ENCODE peak calls at places on chromosome 22, in four cellular contexts. S is lung, A is DND-41, Z is GM23338. H is an unnamed sample.

GRCh38 chr22:49051491-49052022 is 776.1 kb downstream of the BRD1 start:
- DNase-seq in S (no peak), A (no peak), Z (no peak), H (no peak)

GRCh38 chr22:32827061-32827602 is 25.6 kb downstream of the TIMP3 start:
- DNase-seq in S (no peak), A (no peak), Z (no peak), H (no peak)

GRCh38 chr22:20552450-20552894 is 45.1 kb downstream of the MED15 start:
- DNase-seq in S (no peak), A (no peak), Z (no peak), H (no peak)

GRCh38 chr22:50225200-50225969 is 19.4 kb downstream of the TUBGCP6 start:
- DNase-seq in S (no peak), A (no peak), Z (no peak), H (no peak)

GRCh38 chr22:28882545-28882877 is 861 bp upstream of the ZNRF3 start:
- DNase-seq in S (no peak), A (no peak), Z (peak; percentile 28), H (no peak)

GRCh38 chr22:20431520-20432237 is 5.9 kb downstream of the SCARF2 start:
- DNase-seq in S (no peak), A (no peak), Z (peak; percentile 43), H (no peak)

GRCh38 chr22:25564320-25564978 is at the start of gene GRK3:
- DNase-seq in S (peak; percentile 80), A (peak; percentile 80), Z (peak; percentile 75), H (peak; percentile 85)

GRCh38 chr22:30127749-30128166 is 47.5 kb downstream of the HORMAD2 start:
- DNase-seq in S (no peak), A (no peak), Z (no peak), H (no peak)

GRCh38 chr22:39818050-39818449 is 75.5 kb downstream of the ENTHD1 start:
- DNase-seq in S (no peak), A (no peak), Z (no peak), H (no peak)

GRCh38 chr22:49627217-49628181 is 200.2 kb downstream of the BRD1 start:
- DNase-seq in S (no peak), A (no peak), Z (no peak), H (no peak)

DNA sequence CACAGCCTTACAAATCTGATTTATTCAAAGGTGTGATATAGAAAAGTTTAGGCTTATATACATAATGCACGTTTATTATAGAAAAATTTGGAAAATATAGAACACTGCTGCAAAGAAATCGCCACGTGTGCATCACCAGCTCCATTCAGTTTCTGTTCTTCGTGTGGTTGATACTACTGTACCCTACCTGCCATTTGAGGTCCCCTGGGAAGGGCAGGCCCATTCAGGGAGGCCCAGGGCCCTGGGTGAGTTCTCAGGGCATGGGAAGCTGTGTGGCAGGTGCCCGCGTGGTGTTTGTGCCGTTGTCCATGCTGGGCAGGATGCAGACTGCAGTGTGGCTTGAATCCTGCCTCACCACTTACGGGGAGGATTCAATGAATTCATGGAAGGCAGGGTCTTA is 60.8 kb downstream of the TBC1D22A start:
- DNase-seq in S (no peak), A (no peak), Z (no peak), H (no peak)
- H3K4me3 ChIP-seq in S (no peak overlapping the region), A (no peak overlapping the region), Z (no peak overlapping the region), H (no peak overlapping the region)

GRCh38 chr22:46996595-46997310 is 234.3 kb downstream of the TBC1D22A start:
- DNase-seq in S (no peak), A (no peak), Z (no peak), H (no peak)
- TF ChIP-seq CTCF in S (no peak), A (peak; percentile 40), Z (peak; percentile 52), H (peak; percentile 2)

DNA sequence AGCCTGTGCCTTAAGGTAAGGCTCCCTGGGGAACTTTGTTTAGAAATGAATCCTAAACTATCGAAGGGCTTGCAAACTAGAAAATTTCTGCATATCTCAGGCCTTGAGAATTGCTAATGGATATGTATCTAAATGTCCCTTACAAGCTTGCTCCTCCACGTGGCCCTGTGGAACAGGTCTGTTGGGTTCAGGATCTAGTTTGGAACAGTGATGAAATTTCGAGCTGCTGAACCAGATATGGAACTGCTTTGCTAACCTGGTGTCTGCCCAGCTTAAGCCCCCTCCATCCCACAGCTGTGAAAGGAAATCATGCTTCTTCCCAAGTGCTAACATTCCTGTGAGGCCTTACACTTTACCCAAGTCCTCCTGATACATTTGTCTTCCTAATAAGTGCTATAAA is 11.6 kb downstream of the SREBF2 start:
- DNase-seq in S (peak; percentile 72), A (no peak), Z (no peak), H (no peak)
- H3K4me3 ChIP-seq in S (no peak overlapping the region), A (no peak overlapping the region), Z (peak overlapping the region; percentile 21), H (no peak overlapping the region)

GRCh38 chr22:23126165-23127054 is 15.4 kb downstream of the RSPH14 start:
- DNase-seq in S (no peak), A (no peak), Z (no peak), H (no peak)

GRCh38 chr22:23127788-23128187 is 14.0 kb downstream of the RSPH14 start:
- DNase-seq in S (no peak), A (no peak), Z (no peak), H (no peak)

GRCh38 chr22:23127055-23127756 is 14.6 kb downstream of the RSPH14 start:
- DNase-seq in S (no peak), A (no peak), Z (no peak), H (no peak)

GRCh38 chr22:23129149-23129548 is 12.6 kb downstream of the RSPH14 start:
- DNase-seq in S (no peak), A (no peak), Z (no peak), H (no peak)

DNA sequence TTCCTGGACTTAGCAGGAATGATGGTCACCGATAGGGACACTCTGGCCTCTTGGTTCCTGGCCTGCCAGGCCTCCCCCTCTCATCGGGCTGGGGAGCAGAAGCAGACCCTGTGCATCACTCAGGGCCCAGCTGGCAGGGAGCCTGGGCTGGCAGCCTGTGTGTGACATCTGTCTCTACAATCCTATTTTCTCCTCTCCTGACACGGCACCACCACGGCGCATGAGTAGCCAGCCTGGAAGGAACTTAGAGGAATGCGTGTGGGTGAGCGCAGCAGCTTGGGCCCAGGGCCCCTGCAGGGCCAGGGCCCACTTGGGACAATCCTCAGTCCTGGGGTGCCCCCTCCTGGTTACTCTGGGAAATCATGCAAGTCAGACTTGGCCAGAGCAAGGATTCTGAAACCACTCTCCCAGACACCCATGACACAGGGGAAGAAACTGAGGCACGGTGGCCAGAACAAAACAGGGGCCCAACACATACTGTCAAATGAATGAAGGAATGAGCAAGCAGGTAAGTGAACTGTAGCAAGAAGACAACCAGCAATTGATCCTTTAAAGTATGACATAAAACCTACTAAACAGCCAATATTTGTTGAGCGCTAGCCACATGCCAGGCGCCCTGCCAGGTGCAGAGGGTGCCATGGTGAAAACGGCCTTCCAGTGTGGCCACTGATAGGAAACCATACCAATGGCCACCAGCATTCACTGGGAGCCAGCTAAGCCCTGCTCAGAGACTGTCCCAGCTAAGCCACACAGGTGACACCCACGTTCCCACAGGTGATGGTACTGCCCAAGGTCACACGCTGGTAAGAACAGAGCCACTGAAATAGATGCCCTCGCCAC is 13.3 kb downstream of the RSPH14 start:
- DNase-seq in S (peak; percentile 74), A (peak; percentile 77), Z (peak; percentile 91), H (peak; percentile 83)
- TF ChIP-seq CTCF in S (peak; percentile 60), A (peak; percentile 90), Z (peak; percentile 85), H (peak; percentile 80)

GRCh38 chr22:36369004-36369921 is 18.5 kb downstream of the MYH9 start:
- DNase-seq in S (no peak), A (no peak), Z (no peak), H (no peak)

GRCh38 chr22:36367066-36367465 is 20.7 kb downstream of the MYH9 start:
- DNase-seq in S (no peak), A (no peak), Z (no peak), H (no peak)

GRCh38 chr22:36367479-36367878 is 20.3 kb downstream of the MYH9 start:
- DNase-seq in S (no peak), A (no peak), Z (no peak), H (no peak)

GRCh38 chr22:36369922-36370781 is 17.6 kb downstream of the MYH9 start:
- DNase-seq in S (peak; percentile 77), A (no peak), Z (no peak), H (no peak)

GRCh38 chr22:36368359-36368983 is 19.3 kb downstream of the MYH9 start:
- DNase-seq in S (no peak), A (no peak), Z (peak; percentile 98), H (peak; percentile 43)
- H3K4me3 ChIP-seq in S (no peak overlapping the region), A (no peak overlapping the region), Z (peak overlapping the region; percentile 37), H (no peak overlapping the region)

DNA sequence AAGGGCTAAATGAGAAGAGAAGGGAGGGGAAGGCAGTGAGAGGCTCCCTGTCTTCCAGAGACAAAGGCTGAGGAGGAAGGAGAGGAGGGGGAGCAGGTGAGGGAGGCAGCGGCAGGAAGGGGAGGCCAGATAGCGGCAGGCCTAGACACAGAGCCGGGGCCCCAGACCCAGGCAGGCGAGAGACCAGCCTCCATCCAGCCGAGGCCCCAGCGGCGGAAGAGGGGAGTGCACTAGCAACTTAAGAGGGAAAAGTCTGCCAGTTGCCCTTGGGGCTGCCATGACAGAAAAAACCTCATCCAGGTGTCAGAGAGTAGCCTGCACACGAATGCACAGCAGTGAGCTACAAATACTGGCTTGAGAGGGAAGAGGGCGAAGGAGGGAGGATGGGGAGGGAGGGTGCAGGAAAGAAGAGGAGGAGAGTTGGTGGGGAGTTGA is 46.7 kb downstream of the IGLL1 start:
- DNase-seq in S (no peak), A (peak; percentile 82), Z (peak; percentile 91), H (no peak)
- TF ChIP-seq CTCF in S (no peak), A (peak; percentile 26), Z (peak; percentile 25), H (no peak)

DNA sequence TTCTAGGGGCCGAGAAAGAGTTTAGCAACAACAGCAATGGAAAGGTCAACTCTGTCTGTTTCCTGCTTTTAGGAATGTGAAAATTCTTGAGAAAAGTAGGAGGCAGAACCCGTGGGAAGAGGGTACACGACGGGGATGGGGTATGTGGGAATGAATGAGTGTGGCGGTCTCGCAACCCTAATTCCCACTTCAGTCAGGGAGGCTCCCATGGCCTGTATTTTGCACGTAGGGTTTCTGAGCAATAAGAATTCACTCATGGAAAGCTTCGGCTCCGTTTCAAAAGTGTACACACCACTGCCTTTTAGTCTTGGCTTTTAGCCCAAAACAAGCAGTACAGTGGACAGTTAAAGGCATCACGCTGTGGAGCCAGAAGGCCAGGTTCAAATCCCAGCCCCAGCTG is 116.7 kb downstream of the MN1 start:
- DNase-seq in S (no peak), A (no peak), Z (no peak), H (no peak)
- H3K4me3 ChIP-seq in S (no peak overlapping the region), A (no peak overlapping the region), Z (no peak overlapping the region), H (no peak overlapping the region)